ENCODE peak calls at places on chromosomes 13 and 19, in ten cellular contexts. E is GOT3, U is midbrain, J is progenitor cell of endocrine pancreas, P is BE2C, S is heart left ventricle, K is HFFc6, L is thoracic aorta, B is germinal center, O is HEK293T. X is an unnamed sample.

GRCh38 chr13:79749985-79750551 is 269.1 kb downstream of the NDFIP2 start:
- DNase-seq in E (no peak), U (no peak), J (no peak), P (peak), S (peak), K (peak), L (no peak), B (no peak), O (no peak), X (peak)

GRCh38 chr19:55461974-55462628 is 659 bp upstream of the ISOC2 start:
- DNase-seq in E (no peak), U (no peak), J (no peak), P (no peak), S (no peak), K (no peak), L (no peak), B (no peak), O (no peak), X (no peak)

GRCh38 chr13:20882206-20882605 is 20.3 kb downstream of the XPO4 start:
- DNase-seq in E (no peak), U (no peak), J (no peak), P (no peak), S (no peak), K (no peak), L (no peak), B (no peak), O (no peak), X (no peak)

GRCh38 chr13:94157705-94158218 is 321.7 kb downstream of the DCT start:
- DNase-seq in E (no peak), U (peak), J (no peak), P (no peak), S (no peak), K (no peak), L (no peak), B (no peak), O (no peak), X (no peak)

GRCh38 chr19:49936549-49936948 is 7.2 kb upstream of the NUP62 start:
- DNase-seq in E (no peak), U (no peak), J (no peak), P (no peak), S (no peak), K (no peak), L (no peak), B (no peak), O (no peak), X (peak)

GRCh38 chr19:7983286-7983950 is 22.0 kb downstream of the ELAVL1 start:
- DNase-seq in E (no peak), U (no peak), J (no peak), P (no peak), S (no peak), K (no peak), L (no peak), B (no peak), O (no peak), X (peak)

GRCh38 chr13:43583331-43583730 is 203.4 kb downstream of the ENOX1 start:
- DNase-seq in E (no peak), U (no peak), J (no peak), P (no peak), S (no peak), K (peak), L (no peak), B (no peak), O (no peak), X (no peak)

GRCh38 chr19:8900421-8900820 is 68.2 kb downstream of the MBD3L1 start:
- DNase-seq in E (no peak), U (no peak), J (no peak), P (no peak), S (no peak), K (no peak), L (no peak), B (no peak), O (no peak), X (no peak)

GRCh38 chr19:48600679-48601382 is 5.7 kb upstream of the SPACA4 start:
- DNase-seq in E (no peak), U (no peak), J (no peak), P (no peak), S (no peak), K (no peak), L (no peak), B (no peak), O (no peak), X (no peak)